ENCODE peak calls at places on chromosome 17, in six cellular contexts. U is B cell, W is tibial nerve, L is chondrocyte, C is Calu3, E is body of pancreas. P is an unnamed sample.

GRCh38 chr17:50060951-50061712 is 5.2 kb downstream of the ITGA3 start:
- DNase-seq in L (peak), C (no peak), E (peak), W (no peak), U (no peak), P (no peak)

GRCh38 chr17:15265131-15265530 is at the start of gene PMP22:
- DNase-seq in U (no peak), L (no peak), E (peak), W (no peak), C (no peak), P (no peak)

GRCh38 chr17:43779145-43780125 is 658 bp upstream of the DUSP3 start:
- DNase-seq in C (no peak), E (no peak), W (no peak), U (no peak), L (no peak), P (no peak)

GRCh38 chr17:78781339-78782304 is at the start of gene CYTH1:
- DNase-seq in U (peak), C (peak), E (peak), L (peak), W (no peak), P (no peak)

GRCh38 chr17:8846768-8847211 is 20.7 kb downstream of the PIK3R6 start:
- DNase-seq in C (no peak), W (no peak), U (no peak), L (no peak), E (no peak), P (no peak)

GRCh38 chr17:27559996-27560481 is 70.9 kb upstream of the LGALS9 start:
- DNase-seq in U (no peak), W (peak), E (peak), C (peak), L (no peak), P (no peak)

GRCh38 chr17:77291591-77292386 is 151.0 kb downstream of the SEC14L1 start:
- DNase-seq in U (no peak), C (no peak), E (no peak), L (no peak), W (no peak), P (no peak)

GRCh38 chr17:75778861-75779249 is 5.8 kb upstream of the UNK start:
- DNase-seq in C (peak), U (peak), E (peak), W (no peak), L (no peak), P (peak)

GRCh38 chr17:21573961-21574610 is 118.2 kb upstream of the KCNJ18 start:
- DNase-seq in W (peak), L (no peak), U (no peak), C (no peak), E (peak), P (no peak)

GRCh38 chr17:4895676-4896331 is 3.5 kb upstream of the C17orf107 start:
- DNase-seq in E (no peak), L (peak), W (no peak), C (no peak), U (no peak), P (no peak)
- TF ChIP-seq CTCF in E (no peak), L (peak), W (no peak), C (no peak), U (no peak), P (no peak)

GRCh38 chr17:16507918-16508533 is 16.0 kb upstream of the LRRC75A start:
- DNase-seq in U (no peak), W (no peak), L (no peak), C (no peak), E (no peak), P (no peak)

GRCh38 chr17:16512011-16512410 is 20.0 kb upstream of the LRRC75A start:
- DNase-seq in W (no peak), E (no peak), U (no peak), C (no peak), L (no peak), P (no peak)

GRCh38 chr17:16511515-16511914 is 19.5 kb upstream of the LRRC75A start:
- DNase-seq in C (no peak), U (no peak), W (no peak), E (no peak), L (no peak), P (no peak)

GRCh38 chr17:16504974-16505373 is 13.0 kb upstream of the LRRC75A start:
- DNase-seq in L (no peak), W (no peak), E (no peak), U (no peak), C (no peak), P (no peak)

GRCh38 chr17:16506188-16506587 is 14.2 kb upstream of the LRRC75A start:
- DNase-seq in W (no peak), C (no peak), U (no peak), E (no peak), L (no peak), P (no peak)
- TF ChIP-seq CTCF in W (no peak), C (no peak), U (no peak), E (no peak), L (peak), P (no peak)

GRCh38 chr17:79811036-79811887 is 14.4 kb upstream of the CBX8 start:
- DNase-seq in W (no peak), U (no peak), C (peak), E (peak), L (peak), P (peak)
- TF ChIP-seq CTCF in W (peak), U (peak), C (peak), E (peak), L (peak), P (peak)

DNA sequence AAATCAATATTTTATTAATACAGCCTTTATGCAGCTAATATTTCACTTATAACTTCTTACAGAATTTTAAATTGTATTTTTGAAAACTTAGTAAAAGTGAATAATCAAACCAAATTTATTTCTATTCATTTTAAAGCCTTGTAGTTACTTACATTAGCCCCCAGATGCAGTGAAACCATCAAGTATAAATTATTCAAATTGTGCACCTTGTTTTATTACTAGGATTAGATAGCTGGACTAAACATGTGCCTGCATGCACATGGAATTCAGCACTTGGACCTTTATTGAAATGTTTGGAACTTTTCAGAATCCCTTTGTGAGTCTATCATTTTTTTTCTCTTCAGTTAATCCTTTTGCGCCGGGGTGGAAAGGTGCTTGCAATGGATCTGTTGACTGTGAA is 4.7 kb downstream of the ZPBP2 start:
- DNase-seq in W (no peak), L (no peak), C (peak), U (no peak), E (no peak), P (no peak)
- TF ChIP-seq CTCF in W (no peak), L (no peak), C (no peak), U (peak), E (no peak), P (peak)

GRCh38 chr17:72511874-72512273 is 391.1 kb downstream of the SOX9 start:
- DNase-seq in U (no peak), W (no peak), E (peak), L (no peak), C (no peak), P (no peak)
- TF ChIP-seq CTCF in U (no peak), W (no peak), E (no peak), L (no peak), C (no peak), P (no peak)

DNA sequence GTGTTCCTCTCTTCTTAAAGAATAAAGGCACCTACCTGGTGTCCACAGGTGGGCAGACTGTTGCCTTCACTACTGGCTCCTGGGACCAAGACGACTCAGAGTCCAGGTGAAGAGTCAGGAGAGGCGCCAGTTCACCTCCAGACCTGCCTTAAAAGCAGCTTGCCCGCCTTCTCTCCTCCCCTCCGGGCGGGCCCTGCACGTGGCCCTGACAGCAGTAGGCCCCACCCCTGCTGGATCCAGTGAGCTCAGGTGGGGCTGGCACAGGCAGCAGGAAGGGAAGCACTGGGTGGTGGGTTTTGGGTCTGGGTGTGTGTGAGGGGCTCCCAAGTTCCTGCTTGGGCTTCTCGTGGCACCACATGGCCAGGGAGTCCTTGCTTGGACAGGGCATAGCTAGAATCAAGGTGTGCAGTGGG is at the start of gene TNS4:
- DNase-seq in C (no peak), L (peak), U (no peak), E (no peak), W (no peak), P (no peak)
- TF ChIP-seq CTCF in C (no peak), L (no peak), U (no peak), E (no peak), W (no peak), P (no peak)

GRCh38 chr17:39863918-39864746 is at the start of gene IKZF3:
- DNase-seq in W (no peak), C (peak), E (peak), U (peak), L (no peak), P (peak)
- TF ChIP-seq CTCF in W (no peak), C (no peak), E (peak), U (peak), L (no peak), P (peak)

GRCh38 chr17:7633093-7633492 is 3.2 kb downstream of the SHBG start:
- DNase-seq in E (no peak), U (no peak), L (no peak), C (no peak), W (no peak), P (peak)
- TF ChIP-seq CTCF in E (no peak), U (no peak), L (no peak), C (no peak), W (no peak), P (no peak)

P was measured in GM10248.